ENCODE peak calls at places on chromosomes 16 and 17, in four cellular contexts. F is K562, M is GM12878, G is HepG2. X is an unnamed sample.

GRCh38 chr17:21377821-21378396 is 1.8 kb downstream of the KCNJ12 start:
- DNase-seq in F (no peak), G (no peak), M (no peak), X (no peak)

GRCh38 chr16:48136547-48137360 is 19.0 kb downstream of the ABCC12 start:
- DNase-seq in M (no peak), F (peak; percentile 3), G (no peak), X (no peak)

GRCh38 chr17:59427425-59427921 is 96.0 kb downstream of the YPEL2 start:
- DNase-seq in F (no peak), G (no peak), M (no peak), X (no peak)

GRCh38 chr16:67104845-67105244 is 4.9 kb upstream of the PHAF1 start:
- DNase-seq in F (no peak), M (no peak), G (no peak), X (no peak)

GRCh38 chr17:74968361-74968780 is 4.2 kb downstream of the HID1 start:
- DNase-seq in F (no peak), G (no peak), M (no peak), X (no peak)

GRCh38 chr16:69132424-69133252 is at the start of the genes CHTF8 and UTP4:
- DNase-seq in G (peak; percentile 79), M (no peak), F (peak; percentile 93), X (peak; percentile 87)

GRCh38 chr17:5122586-5123342 is 6.9 kb downstream of the USP6 start:
- DNase-seq in G (no peak), M (no peak), F (no peak), X (no peak)

GRCh38 chr17:40956401-40957254 is 10.1 kb downstream of the KRT39 start:
- DNase-seq in M (no peak), F (no peak), G (peak; percentile 100), X (no peak)

GRCh38 chr16:2532494-2533141 is 1.4 kb upstream of the CEMP1 start:
- DNase-seq in M (peak; percentile 39), G (peak; percentile 66), F (peak; percentile 63), X (no peak)

GRCh38 chr17:27326051-27326450 is 32.1 kb downstream of the WSB1 start:
- DNase-seq in F (no peak), M (no peak), G (no peak), X (no peak)
- TF ChIP-seq FOXK2 in F (no peak), M (no peak), G (no peak), X (no peak)

DNA sequence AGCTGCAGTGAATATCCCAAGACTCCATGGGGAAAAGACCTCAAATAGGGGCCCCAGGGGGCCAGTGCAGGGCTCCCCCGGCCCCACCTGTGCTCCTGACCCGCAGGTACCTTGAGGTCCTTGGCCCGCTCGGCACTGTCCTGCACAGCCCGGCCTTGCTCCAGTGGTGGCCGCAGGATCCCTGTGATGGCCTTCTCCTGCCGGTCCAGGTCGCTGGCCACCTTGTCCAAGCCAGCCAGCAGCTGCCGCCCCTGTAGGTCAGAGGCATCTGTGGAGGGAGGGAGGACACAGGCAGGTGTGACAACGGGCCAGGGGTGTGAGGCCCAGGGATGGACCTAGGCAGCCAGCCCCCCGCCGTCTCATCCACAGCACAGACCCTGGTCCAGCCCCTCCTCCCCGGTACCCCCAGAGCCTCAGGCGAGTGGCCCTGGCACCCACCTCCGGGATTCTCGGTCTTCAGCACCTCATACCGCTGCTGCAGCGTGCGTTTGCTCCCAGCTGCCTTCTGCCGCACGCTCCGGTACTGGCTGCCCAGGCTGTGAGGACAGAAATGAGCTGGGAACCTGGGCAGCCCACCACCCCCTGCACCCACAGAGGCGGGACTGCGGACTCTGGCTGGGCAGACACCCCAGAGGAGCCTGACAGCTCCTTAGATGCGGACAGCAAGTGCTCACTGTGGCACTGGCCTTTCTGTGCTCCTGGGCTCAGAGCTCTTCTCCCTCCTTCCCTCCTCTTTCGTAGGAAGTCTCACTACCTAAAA is 43.7 kb downstream of the PPL start:
- DNase-seq in F (no peak), G (no peak), M (no peak), X (no peak)
- TF ChIP-seq FOXK2 in F (no peak), G (no peak), M (no peak), X (no peak)

GRCh38 chr16:56197227-56197992 is 6.1 kb downstream of the GNAO1 start:
- DNase-seq in G (no peak), F (no peak), M (no peak), X (no peak)

GRCh38 chr16:56196381-56196780 is 5.1 kb downstream of the GNAO1 start:
- DNase-seq in M (no peak), F (no peak), G (no peak), X (no peak)

GRCh38 chr16:56193951-56194726 is 2.9 kb downstream of the GNAO1 start:
- DNase-seq in M (no peak), G (peak; percentile 66), F (peak; percentile 80), X (peak; percentile 97)

GRCh38 chr16:56192971-56193936 is 2.0 kb downstream of the GNAO1 start:
- DNase-seq in G (no peak), F (no peak), M (no peak), X (no peak)

DNA sequence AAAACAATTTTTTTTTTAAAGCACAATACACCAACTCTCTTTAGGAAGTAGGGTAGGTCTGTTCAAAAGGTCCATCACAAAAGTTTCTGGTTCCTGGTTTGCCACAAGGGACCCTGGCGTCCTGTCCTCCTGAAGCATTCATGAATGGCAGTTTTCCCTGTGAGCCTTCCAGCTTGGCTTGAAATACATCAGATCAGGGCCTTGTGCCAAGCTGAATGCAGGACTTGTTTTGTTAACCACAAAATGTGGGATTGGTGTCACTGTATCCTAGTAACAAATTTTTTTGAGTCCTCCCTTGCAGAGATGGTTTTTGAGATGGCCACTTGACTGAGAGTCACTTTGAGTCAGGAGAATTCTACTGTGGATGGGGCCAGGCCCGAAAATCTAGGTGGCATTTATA is 3.9 kb downstream of the GNAO1 start:
- DNase-seq in F (no peak), G (no peak), M (no peak), X (no peak)
- TF ChIP-seq FOXK2 in F (no peak), G (no peak), M (no peak), X (no peak)

GRCh38 chr16:88634141-88634993 is 4.0 kb upstream of the IL17C start:
- DNase-seq in G (no peak), M (peak; percentile 45), F (peak; percentile 85), X (no peak)
- TF ChIP-seq FOXK2 in G (no peak), M (no peak), F (no peak), X (no peak)

DNA sequence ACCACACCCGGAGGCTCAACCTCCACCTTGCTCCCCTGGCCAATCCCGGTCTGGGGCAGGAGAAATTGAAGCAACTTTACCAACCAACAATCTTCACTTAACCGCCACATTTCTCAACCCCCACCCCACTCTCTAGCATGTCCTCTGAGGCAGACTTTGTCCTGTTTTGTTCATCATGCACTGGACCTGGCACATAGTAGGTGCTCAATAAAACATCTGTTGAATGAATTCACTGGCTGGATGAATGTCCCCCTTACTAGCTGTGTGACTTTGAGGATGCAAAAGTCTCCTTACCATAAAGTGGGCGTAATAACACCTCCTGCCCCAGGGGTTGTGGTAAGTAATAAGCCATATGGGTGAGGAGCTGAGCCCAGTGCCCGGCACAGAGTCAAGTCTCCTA is 5.8 kb downstream of the SPPL2C start:
- DNase-seq in G (no peak), F (no peak), M (no peak), X (no peak)
- TF ChIP-seq FOXK2 in G (no peak), F (no peak), M (no peak), X (no peak)

GRCh38 chr17:80743181-80743771 is 198.6 kb downstream of the RPTOR start:
- DNase-seq in F (no peak), G (no peak), M (no peak), X (no peak)
- TF ChIP-seq FOXK2 in F (no peak), G (no peak), M (no peak), X (no peak)

GRCh38 chr16:81427245-81427644 is 17.4 kb upstream of the CMIP start:
- DNase-seq in M (no peak), F (no peak), G (no peak), X (no peak)

GRCh38 chr16:81432899-81433560 is 11.6 kb upstream of the CMIP start:
- DNase-seq in G (no peak), F (no peak), M (no peak), X (no peak)

GRCh38 chr16:81424761-81425160 is 19.8 kb upstream of the CMIP start:
- DNase-seq in G (no peak), F (peak; percentile 27), M (peak; percentile 68), X (no peak)

GRCh38 chr16:81431554-81432353 is 12.9 kb upstream of the CMIP start:
- DNase-seq in G (peak; percentile 90), M (no peak), F (peak; percentile 38), X (no peak)

DNA sequence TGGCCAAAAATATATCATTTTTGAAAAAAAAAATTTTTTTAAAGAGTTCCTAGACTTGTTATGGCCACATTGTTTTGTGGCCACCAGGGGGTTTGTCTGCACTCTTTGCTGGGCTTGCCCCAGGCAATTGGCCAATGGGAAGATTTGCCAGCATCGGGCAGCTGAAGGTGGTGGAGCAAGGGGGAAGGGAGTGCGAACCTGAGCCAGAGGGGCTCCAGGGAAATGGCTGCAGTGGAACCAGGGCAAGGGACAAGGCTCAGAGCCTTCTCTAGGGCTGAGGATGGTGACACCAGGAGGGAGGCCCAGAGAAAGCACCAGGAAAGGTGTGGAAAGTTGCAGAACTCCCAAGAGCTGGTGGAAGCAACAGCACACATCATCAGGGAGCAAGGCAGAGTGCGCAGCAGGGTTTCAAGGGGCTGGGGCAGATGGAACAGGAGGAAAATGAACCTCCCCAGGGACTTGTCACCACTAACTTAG is 15.5 kb upstream of the CMIP start:
- DNase-seq in M (no peak), G (peak; percentile 76), F (peak; percentile 66), X (peak; percentile 59)
- TF ChIP-seq FOXK2 in M (no peak), G (no peak), F (no peak), X (no peak)

GRCh38 chr16:3865241-3865640 is 15.3 kb downstream of the CREBBP start:
- DNase-seq in F (peak; percentile 47), G (no peak), M (no peak), X (no peak)
- TF ChIP-seq FOXK2 in F (no peak), G (no peak), M (no peak), X (no peak)

DNA sequence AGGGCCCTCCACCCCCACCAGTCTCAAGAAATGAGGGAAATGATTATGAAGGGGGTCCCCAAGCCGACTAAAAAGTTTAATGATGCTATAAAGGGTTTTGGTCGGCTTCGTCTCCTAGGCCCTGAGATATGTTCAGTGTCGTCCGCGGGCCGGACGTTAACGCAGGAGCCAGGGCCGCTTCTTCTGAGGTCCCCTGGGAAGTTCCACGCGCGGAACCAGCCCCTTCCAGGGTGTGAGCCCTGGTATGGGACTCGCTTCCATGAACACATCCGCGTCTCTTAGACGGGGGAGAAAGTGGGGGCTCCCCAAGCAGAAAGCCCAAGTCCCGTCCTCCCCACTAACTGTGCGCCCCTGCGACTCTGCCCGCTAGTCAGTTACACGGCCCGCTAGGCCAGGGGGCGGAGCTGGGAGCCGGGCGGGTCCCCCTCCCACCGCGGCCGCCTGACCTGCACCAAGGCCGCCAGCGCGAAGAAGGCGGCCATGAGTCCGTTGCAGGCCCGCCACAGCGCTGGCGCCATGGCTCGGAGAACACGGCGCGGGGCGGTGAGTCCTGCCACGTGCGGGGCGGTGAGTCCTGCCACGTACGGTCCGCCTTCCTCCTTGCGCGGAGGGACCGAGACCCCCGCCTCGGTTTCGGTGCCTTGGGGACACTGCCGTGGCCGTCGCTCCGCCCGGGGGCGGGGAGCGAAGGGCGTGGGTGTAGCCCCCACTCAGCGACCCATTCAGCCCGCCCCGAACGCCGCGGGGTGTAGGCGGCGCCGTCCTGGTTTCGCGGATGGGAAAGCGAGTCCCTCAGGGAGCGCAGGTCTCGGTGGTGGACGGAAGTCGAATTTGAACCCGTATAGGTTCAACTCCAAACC is at the start of gene TMEM220:
- DNase-seq in M (no peak), G (peak; percentile 26), F (no peak), X (peak; percentile 38)
- TF ChIP-seq FOXK2 in M (no peak), G (no peak), F (no peak), X (no peak)

X was measured in HEK293T.